ENCODE peak calls at places on chromosomes 5 and 9, in four cellular contexts. X is glomerular endothelial cell; Q is activated naive CD8-positive, alpha-beta T cell treated with anti-CD3 and anti-CD28 coated beads for 36 hours; J is amniotic stem cell. H is an unnamed sample.

GRCh38 chr9:101400120-101400519 is 1.5 kb downstream of the ZNF189 start:
- DNase-seq in X (no peak), Q (no peak), J (no peak), H (no peak)

GRCh38 chr5:140011297-140011802 is 31.7 kb downstream of the NRG2 start:
- DNase-seq in X (no peak), Q (no peak), J (no peak), H (no peak)

GRCh38 chr5:143576721-143577484 is 173.4 kb upstream of the NR3C1 start:
- DNase-seq in X (no peak), Q (no peak), J (peak), H (no peak)

GRCh38 chr5:95620870-95621838 is 1.3 kb downstream of the GPR150 start:
- DNase-seq in X (no peak), Q (peak), J (no peak), H (peak)

GRCh38 chr5:139657363-139658321 is 9.5 kb downstream of the CXXC5 start:
- DNase-seq in X (no peak), Q (no peak), J (no peak), H (no peak)

GRCh38 chr9:91795500-91796241 is 154.4 kb downstream of the ROR2 start:
- DNase-seq in X (no peak), Q (no peak), J (no peak), H (no peak)

GRCh38 chr9:131611586-131611985 is 66.3 kb downstream of the PRRT1B start:
- DNase-seq in X (no peak), Q (no peak), J (no peak), H (no peak)

GRCh38 chr5:82396871-82397514 is 118.8 kb upstream of the RPS23 start:
- DNase-seq in X (peak), Q (no peak), J (peak), H (no peak)

GRCh38 chr5:172110921-172111873 is 76.8 kb downstream of the STK10 start:
- DNase-seq in X (no peak), Q (peak), J (peak), H (peak)

GRCh38 chr5:107456281-107456715 is 214.4 kb downstream of the EFNA5 start:
- DNase-seq in X (no peak), Q (no peak), J (no peak), H (no peak)

GRCh38 chr5:160685219-160685618 is 166.8 kb downstream of the ATP10B start:
- DNase-seq in X (no peak), Q (no peak), J (no peak), H (no peak)

GRCh38 chr9:4065054-4065453 is 234.8 kb downstream of the GLIS3 start:
- DNase-seq in X (no peak), Q (no peak), J (no peak), H (no peak)

GRCh38 chr9:137678202-137678601 is 59.4 kb downstream of the EHMT1 start:
- DNase-seq in X (no peak), Q (no peak), J (no peak), H (no peak)

H was measured in activated CD4-positive, alpha-beta T cell treated with anti-CD3 and anti-CD28 coated beads, Interleukin-2, amount 50 U/mL, for 1 hour.